ENCODE peak calls at places on chromosomes 13 and 19, in eight cellular contexts. U is endothelial cell; V is keratinocyte; Q is body of pancreas; R is CD8-positive, alpha-beta T cell; J is RWPE1; K is ovary; P is HFF-Myc. H is an unnamed sample.

GRCh38 chr13:23985846-23986245 is 88.5 kb upstream of the C1QTNF9B start:
- DNase-seq in Q (no peak), V (no peak), U (no peak), R (no peak), K (no peak), P (no peak), J (no peak), H (no peak)

GRCh38 chr13:24134772-24135171 is 25.7 kb upstream of the SPATA13 start:
- DNase-seq in U (no peak), P (no peak), J (no peak), Q (no peak), K (no peak), V (no peak), R (no peak), H (no peak)

GRCh38 chr13:60226507-60226906 is 62.8 kb upstream of the DIAPH3 start:
- DNase-seq in U (peak), Q (peak), K (no peak), J (peak), P (no peak), R (no peak), V (no peak), H (peak)

GRCh38 chr13:101300531-101300930 is 115.8 kb downstream of the NALCN start:
- DNase-seq in Q (no peak), K (no peak), J (no peak), R (no peak), V (no peak), U (no peak), P (no peak), H (no peak)

GRCh38 chr19:39768811-39769210 is 9.8 kb upstream of the LEUTX start:
- DNase-seq in J (no peak), U (no peak), Q (no peak), R (no peak), K (no peak), P (no peak), V (no peak), H (no peak)

GRCh38 chr13:80070024-80070703 is 270.8 kb downstream of the SPRY2 start:
- DNase-seq in P (no peak), V (no peak), K (no peak), U (no peak), J (no peak), R (no peak), Q (no peak), H (no peak)

GRCh38 chr19:44593294-44593693 is 20.1 kb upstream of the IGSF23 start:
- DNase-seq in Q (no peak), K (no peak), P (no peak), J (no peak), R (no peak), V (no peak), U (no peak), H (no peak)

GRCh38 chr19:43934055-43934984 is 762 bp downstream of the ZNF45 start:
- DNase-seq in U (peak), P (no peak), R (no peak), J (peak), Q (no peak), V (no peak), K (no peak), H (peak)

GRCh38 chr19:53904909-53905308 is 4.2 kb upstream of the CACNG7 start:
- DNase-seq in Q (no peak), U (no peak), J (no peak), K (no peak), R (no peak), V (no peak), P (no peak), H (no peak)

GRCh38 chr19:33192010-33192409 is 2.1 kb upstream of the LRP3 start:
- DNase-seq in P (no peak), J (no peak), Q (no peak), K (no peak), U (no peak), V (no peak), R (no peak), H (no peak)

GRCh38 chr19:21082011-21082975 is at the start of gene ZNF714:
- DNase-seq in Q (peak), R (peak), V (peak), J (peak), K (peak), U (peak), P (peak), H (peak)

GRCh38 chr13:38042771-38043170 is 173.2 kb upstream of the TRPC4 start:
- DNase-seq in U (no peak), R (no peak), K (no peak), Q (no peak), V (no peak), P (no peak), J (no peak), H (no peak)

GRCh38 chr13:30256713-30257432 is 50.5 kb downstream of the KATNAL1 start:
- DNase-seq in U (no peak), J (no peak), K (no peak), Q (no peak), P (no peak), V (no peak), R (no peak), H (peak)

GRCh38 chr13:95898256-95898655 is 154.9 kb downstream of the UGGT2 start:
- DNase-seq in R (no peak), P (no peak), U (no peak), J (no peak), K (no peak), V (no peak), Q (no peak), H (no peak)

GRCh38 chr13:47893527-47893926 is 107.5 kb downstream of the SUCLA2 start:
- DNase-seq in U (no peak), R (no peak), K (no peak), P (no peak), J (no peak), Q (no peak), V (no peak), H (peak)

GRCh38 chr19:35348909-35349611 is 1.4 kb downstream of the FFAR1 start:
- DNase-seq in R (no peak), K (peak), P (no peak), J (no peak), V (no peak), Q (no peak), U (no peak), H (no peak)

GRCh38 chr13:89393758-89394157 is 1722.6 kb downstream of the SLITRK5 start:
- DNase-seq in Q (no peak), K (no peak), P (no peak), J (no peak), U (no peak), R (no peak), V (no peak), H (no peak)

GRCh38 chr19:17246681-17247425 is 1.1 kb upstream of the NR2F6 start:
- DNase-seq in V (no peak), U (no peak), P (no peak), K (no peak), Q (peak), J (no peak), R (no peak), H (peak)

GRCh38 chr13:20227288-20227687 is 4.8 kb downstream of the GJB6 start:
- DNase-seq in R (no peak), P (no peak), Q (no peak), J (no peak), U (no peak), V (no peak), K (no peak), H (no peak)

GRCh38 chr19:5466814-5467291 is 11.6 kb downstream of the ZNRF4 start:
- DNase-seq in R (no peak), Q (peak), V (no peak), K (no peak), P (no peak), J (no peak), U (no peak), H (peak)

GRCh38 chr19:8108560-8109445 is 40.6 kb downstream of the FBN3 start:
- DNase-seq in V (no peak), K (no peak), Q (no peak), P (no peak), U (no peak), R (no peak), J (no peak), H (no peak)

GRCh38 chr13:74256969-74257368 is 122.8 kb upstream of the KLF12 start:
- DNase-seq in U (no peak), V (no peak), R (no peak), J (no peak), P (no peak), K (no peak), Q (no peak), H (no peak)

GRCh38 chr19:33947565-33947964 is 150.9 kb downstream of the KCTD15 start:
- DNase-seq in U (no peak), P (no peak), J (no peak), Q (no peak), R (no peak), K (no peak), V (no peak), H (peak)

GRCh38 chr19:48970139-48970766 is 5.1 kb downstream of the FTL start:
- DNase-seq in P (no peak), U (no peak), J (no peak), Q (no peak), R (no peak), K (peak), V (no peak), H (no peak)

GRCh38 chr19:48977061-48977460 is 12.0 kb downstream of the FTL start:
- DNase-seq in R (no peak), V (no peak), U (no peak), J (no peak), P (no peak), Q (no peak), K (no peak), H (no peak)

GRCh38 chr19:48970923-48971395 is 5.8 kb downstream of the FTL start:
- DNase-seq in U (peak), Q (peak), J (peak), P (no peak), K (peak), R (peak), V (no peak), H (peak)

GRCh38 chr19:48975947-48976847 is 11.1 kb downstream of the FTL start:
- DNase-seq in U (peak), P (no peak), K (no peak), Q (no peak), V (no peak), J (no peak), R (no peak), H (peak)
- TF ChIP-seq CTCF in U (peak), P (no peak), K (no peak), Q (no peak), V (no peak), J (no peak), R (no peak), H (no peak)

GRCh38 chr19:2197270-2197669 is 33.5 kb downstream of the DOT1L start:
- DNase-seq in Q (no peak), J (no peak), V (no peak), P (no peak), K (no peak), U (no peak), R (no peak), H (no peak)

GRCh38 chr19:2199861-2200623 is 36.1 kb downstream of the PLEKHJ1 start:
- DNase-seq in P (no peak), J (no peak), U (no peak), Q (no peak), R (no peak), K (no peak), V (no peak), H (no peak)

GRCh38 chr19:2201473-2202148 is 34.5 kb downstream of the PLEKHJ1 start:
- DNase-seq in J (peak), U (no peak), P (no peak), V (peak), K (no peak), R (no peak), Q (no peak), H (no peak)

GRCh38 chr19:2198317-2198716 is 34.6 kb downstream of the DOT1L start:
- DNase-seq in V (no peak), Q (no peak), U (no peak), R (no peak), K (no peak), J (no peak), P (no peak), H (no peak)

GRCh38 chr19:2199215-2199614 is 35.5 kb downstream of the DOT1L start:
- DNase-seq in U (peak), R (no peak), P (no peak), J (no peak), K (no peak), Q (no peak), V (no peak), H (no peak)
- TF ChIP-seq CTCF in U (peak), R (no peak), P (peak), J (no peak), K (no peak), Q (no peak), V (no peak), H (no peak)

DNA sequence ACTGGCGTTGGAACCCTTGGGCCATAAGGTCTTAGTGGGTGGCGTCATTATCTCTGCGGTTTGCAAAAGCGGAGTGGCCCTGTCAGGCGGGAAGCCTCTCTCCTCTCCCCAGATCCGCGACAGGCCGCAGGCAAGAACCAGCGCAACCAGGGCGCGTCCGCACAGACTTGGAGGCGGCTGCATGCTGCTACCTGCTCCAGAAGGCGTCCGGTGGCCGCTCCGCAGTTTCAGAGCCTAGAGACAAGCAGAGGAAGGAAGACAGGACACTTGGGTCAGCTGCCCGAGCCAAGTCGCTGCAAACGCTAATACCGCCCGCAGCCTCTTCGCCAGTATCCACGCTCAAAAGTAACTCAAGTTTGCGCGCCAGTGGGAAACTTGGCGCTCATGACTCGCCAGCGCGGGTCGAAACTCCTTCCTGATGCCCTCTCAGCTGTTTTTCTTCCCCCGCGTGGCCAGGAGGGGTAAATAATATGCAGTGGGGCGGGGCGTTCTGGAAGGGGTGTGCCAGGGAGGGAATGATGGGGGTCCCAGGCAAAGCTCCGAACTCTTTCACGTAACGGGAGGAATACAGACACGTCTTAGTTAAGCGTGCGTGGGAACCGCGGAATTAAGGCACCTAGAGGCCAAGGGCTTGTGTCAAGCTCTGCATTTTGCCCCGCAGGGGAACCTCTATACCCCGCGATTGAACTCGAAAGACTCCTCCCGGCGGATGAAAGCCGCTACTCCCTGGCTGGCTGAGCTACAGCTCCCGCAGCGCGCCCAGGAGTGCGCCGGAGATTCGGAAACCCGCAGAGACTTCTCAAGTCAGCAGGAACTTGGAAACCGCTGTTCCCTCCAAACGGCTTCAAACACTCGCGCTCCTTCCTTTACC is at the start of gene EDNRB:
- DNase-seq in Q (peak), U (peak), R (no peak), P (no peak), J (peak), K (peak), V (no peak), H (no peak)
- TF ChIP-seq CTCF in Q (no peak), U (no peak), R (no peak), P (no peak), J (no peak), K (no peak), V (no peak), H (no peak)

DNA sequence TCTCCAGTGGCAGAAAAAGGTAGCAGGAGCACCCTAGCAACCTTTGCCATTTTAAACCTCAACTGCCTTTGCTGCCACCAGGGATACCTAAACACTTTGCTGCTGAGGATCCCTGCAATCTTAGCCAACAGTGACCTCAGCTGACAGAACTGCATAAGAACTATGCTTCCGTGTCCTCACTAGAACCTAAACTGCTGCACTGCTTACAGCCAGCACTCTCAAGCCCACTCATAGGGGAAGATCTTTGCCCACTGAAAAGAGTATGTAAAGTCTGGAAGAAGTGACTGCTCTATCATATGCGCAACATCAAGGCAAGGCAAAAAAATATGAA is 270.0 kb upstream of the PCDH20 start:
- DNase-seq in R (no peak), P (no peak), Q (no peak), V (no peak), K (no peak), U (peak), J (no peak), H (peak)
- TF ChIP-seq CTCF in R (no peak), P (no peak), Q (no peak), V (peak), K (no peak), U (no peak), J (no peak), H (peak)

GRCh38 chr19:55599468-55600335 is at the start of the genes FIZ1 and ZNF524:
- DNase-seq in K (peak), P (peak), J (peak), U (peak), V (peak), Q (peak), R (peak), H (peak)

GRCh38 chr19:55597493-55597892 is 1.8 kb downstream of the FIZ1 start:
- DNase-seq in R (no peak), K (peak), U (no peak), Q (no peak), J (no peak), V (no peak), P (no peak), H (no peak)

GRCh38 chr19:55598719-55599467 is 424 bp downstream of the FIZ1 start:
- DNase-seq in U (peak), V (peak), Q (peak), P (peak), R (peak), K (peak), J (peak), H (peak)

GRCh38 chr19:55596304-55596703 is 3.0 kb downstream of the FIZ1 start:
- DNase-seq in V (no peak), K (no peak), P (no peak), U (no peak), Q (no peak), J (no peak), R (no peak), H (no peak)

DNA sequence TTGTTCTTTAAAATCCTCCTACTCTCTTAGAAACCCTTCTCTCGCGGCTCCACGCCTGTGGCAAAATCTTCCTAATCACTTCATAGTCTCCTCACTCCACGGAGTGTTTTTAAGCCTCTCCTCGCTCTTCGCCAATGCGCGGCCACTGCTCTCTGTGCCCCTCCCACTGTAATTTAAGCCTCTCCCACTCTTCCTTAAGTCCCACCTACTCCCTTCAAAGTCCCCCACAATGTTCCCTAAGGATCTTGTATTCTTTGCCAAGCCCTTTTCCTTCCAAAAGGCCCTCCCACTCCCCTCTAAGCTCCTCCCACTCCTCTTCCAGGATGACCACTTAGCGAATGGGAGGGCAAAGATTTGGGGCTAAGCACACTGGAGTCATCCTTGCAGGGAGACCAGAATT is 1.3 kb downstream of the FIZ1 start:
- DNase-seq in J (no peak), V (no peak), K (no peak), U (no peak), R (no peak), Q (no peak), P (no peak), H (no peak)
- TF ChIP-seq CTCF in J (no peak), V (no peak), K (no peak), U (no peak), R (no peak), Q (no peak), P (no peak), H (no peak)

GRCh38 chr19:57872450-57872849 is 16.4 kb downstream of the ZNF814 start:
- DNase-seq in Q (no peak), J (no peak), K (no peak), P (no peak), U (no peak), R (no peak), V (no peak), H (no peak)
- TF ChIP-seq CTCF in Q (no peak), J (no peak), K (no peak), P (no peak), U (no peak), R (no peak), V (no peak), H (no peak)

DNA sequence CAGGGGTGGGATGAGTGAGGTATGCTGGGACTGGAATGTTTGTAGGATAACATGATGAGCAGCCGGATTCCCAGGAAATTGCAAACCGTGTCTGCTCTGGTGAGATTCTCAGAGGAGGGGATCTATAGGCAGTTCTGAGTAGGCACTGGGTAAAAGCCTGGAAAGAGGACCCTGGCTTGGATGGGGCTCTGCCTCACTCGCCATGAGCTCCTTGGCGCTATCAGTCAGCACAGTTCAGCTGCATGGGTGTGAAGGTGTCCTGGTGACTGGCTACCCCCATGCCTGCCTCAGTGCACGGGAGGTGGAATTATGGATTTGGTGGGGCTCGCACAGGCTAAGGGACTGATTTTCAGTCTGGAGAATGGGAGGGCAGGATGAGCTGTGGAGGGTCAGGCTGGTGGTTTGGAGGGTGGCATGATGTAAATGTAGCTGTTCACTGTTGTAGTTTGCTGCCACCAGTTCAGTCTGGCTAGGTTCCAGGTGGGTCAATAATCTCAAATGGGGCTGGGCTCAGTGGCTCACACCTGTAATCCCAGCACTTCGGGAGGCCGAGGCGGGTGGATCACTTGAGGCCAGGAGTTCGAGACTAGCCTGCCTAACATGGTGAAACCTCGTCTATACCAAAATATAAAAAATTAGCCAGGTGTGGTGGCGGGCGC is 9.2 kb upstream of the ZNF627 start:
- DNase-seq in R (no peak), V (no peak), K (no peak), Q (peak), J (no peak), U (no peak), P (no peak), H (no peak)
- TF ChIP-seq CTCF in R (peak), V (no peak), K (no peak), Q (no peak), J (peak), U (peak), P (no peak), H (no peak)

H was measured in MCF 10A.